ENCODE peak calls at places on chromosomes 13 and 19, in ten cellular contexts. One of them, this sample, is unnamed. For H3K4me1, the result is how much of the 10 kb centered on the place peaks cover.

GRCh38 chr19:48683349-48683748 is 10.5 kb upstream of the NTN5 start:
- DNase-seq in fibroblast of lung: peak
- DNase-seq in upper lobe of left lung: peak
- DNase-seq in breast epithelium: no peak
- DNase-seq in left ventricle myocardium inferior: peak
- DNase-seq in stomach: no peak
- DNase-seq in suprapubic skin: no peak
- DNase-seq in heart right ventricle: peak
- DNase-seq in HAP-1: no peak
- DNase-seq in cardiac muscle cell: no peak
- DNase-seq in this sample: peak

GRCh38 chr13:51534075-51534817 is 50.0 kb upstream of the WDFY2 start:
- DNase-seq in fibroblast of lung: no peak
- DNase-seq in upper lobe of left lung: peak
- DNase-seq in breast epithelium: no peak
- DNase-seq in left ventricle myocardium inferior: peak
- DNase-seq in stomach: peak
- DNase-seq in suprapubic skin: no peak
- DNase-seq in heart right ventricle: peak
- DNase-seq in HAP-1: no peak
- DNase-seq in cardiac muscle cell: no peak
- DNase-seq in this sample: no peak

GRCh38 chr19:52748336-52748950 is 13.6 kb upstream of the ZNF611 start:
- DNase-seq in fibroblast of lung: peak
- DNase-seq in upper lobe of left lung: no peak
- DNase-seq in breast epithelium: no peak
- DNase-seq in left ventricle myocardium inferior: no peak
- DNase-seq in stomach: no peak
- DNase-seq in suprapubic skin: no peak
- DNase-seq in heart right ventricle: peak
- DNase-seq in HAP-1: peak
- DNase-seq in cardiac muscle cell: peak
- DNase-seq in this sample: peak

GRCh38 chr13:106640515-106640914 is 72.6 kb upstream of the ARGLU1 start:
- DNase-seq in fibroblast of lung: no peak
- DNase-seq in upper lobe of left lung: no peak
- DNase-seq in breast epithelium: no peak
- DNase-seq in left ventricle myocardium inferior: no peak
- DNase-seq in stomach: no peak
- DNase-seq in suprapubic skin: no peak
- DNase-seq in heart right ventricle: no peak
- DNase-seq in HAP-1: no peak
- DNase-seq in cardiac muscle cell: no peak
- DNase-seq in this sample: no peak

GRCh38 chr19:6590458-6591319 is at the start of gene CD70:
- DNase-seq in fibroblast of lung: peak
- DNase-seq in upper lobe of left lung: no peak
- DNase-seq in breast epithelium: no peak
- DNase-seq in left ventricle myocardium inferior: no peak
- DNase-seq in stomach: no peak
- DNase-seq in suprapubic skin: no peak
- DNase-seq in heart right ventricle: no peak
- DNase-seq in HAP-1: peak
- DNase-seq in cardiac muscle cell: peak
- DNase-seq in this sample: peak

GRCh38 chr13:35771898-35772297 is 295.4 kb upstream of the MAB21L1 start:
- DNase-seq in fibroblast of lung: peak
- DNase-seq in upper lobe of left lung: no peak
- DNase-seq in breast epithelium: no peak
- DNase-seq in left ventricle myocardium inferior: no peak
- DNase-seq in stomach: no peak
- DNase-seq in suprapubic skin: no peak
- DNase-seq in heart right ventricle: no peak
- DNase-seq in HAP-1: no peak
- DNase-seq in cardiac muscle cell: no peak
- DNase-seq in this sample: no peak

GRCh38 chr19:30373593-30373992 is 1.4 kb downstream of the ZNF536 start:
- DNase-seq in fibroblast of lung: no peak
- DNase-seq in upper lobe of left lung: no peak
- DNase-seq in breast epithelium: no peak
- DNase-seq in left ventricle myocardium inferior: no peak
- DNase-seq in stomach: peak
- DNase-seq in suprapubic skin: peak
- DNase-seq in heart right ventricle: no peak
- DNase-seq in HAP-1: peak
- DNase-seq in cardiac muscle cell: no peak
- DNase-seq in this sample: no peak

GRCh38 chr13:52414963-52415362 is 9.0 kb upstream of the THSD1 start:
- DNase-seq in fibroblast of lung: peak
- DNase-seq in upper lobe of left lung: no peak
- DNase-seq in breast epithelium: no peak
- DNase-seq in left ventricle myocardium inferior: no peak
- DNase-seq in stomach: no peak
- DNase-seq in suprapubic skin: no peak
- DNase-seq in heart right ventricle: no peak
- DNase-seq in HAP-1: no peak
- DNase-seq in cardiac muscle cell: no peak
- DNase-seq in this sample: no peak

GRCh38 chr19:28633223-28634030 is 579.5 kb downstream of the UQCRFS1 start:
- DNase-seq in fibroblast of lung: peak
- DNase-seq in upper lobe of left lung: peak
- DNase-seq in breast epithelium: no peak
- DNase-seq in left ventricle myocardium inferior: no peak
- DNase-seq in stomach: no peak
- DNase-seq in suprapubic skin: no peak
- DNase-seq in heart right ventricle: no peak
- DNase-seq in HAP-1: no peak
- DNase-seq in cardiac muscle cell: peak
- DNase-seq in this sample: peak

GRCh38 chr19:19500975-19501644 is 14.2 kb downstream of the TSSK6 start:
- DNase-seq in fibroblast of lung: no peak
- DNase-seq in upper lobe of left lung: no peak
- DNase-seq in breast epithelium: no peak
- DNase-seq in left ventricle myocardium inferior: no peak
- DNase-seq in stomach: no peak
- DNase-seq in suprapubic skin: no peak
- DNase-seq in heart right ventricle: no peak
- DNase-seq in HAP-1: no peak
- DNase-seq in cardiac muscle cell: no peak
- DNase-seq in this sample: no peak

GRCh38 chr13:49307365-49307764 is 59.6 kb downstream of the CDADC1 start:
- DNase-seq in fibroblast of lung: no peak
- DNase-seq in upper lobe of left lung: no peak
- DNase-seq in breast epithelium: no peak
- DNase-seq in left ventricle myocardium inferior: no peak
- DNase-seq in stomach: no peak
- DNase-seq in suprapubic skin: no peak
- DNase-seq in heart right ventricle: no peak
- DNase-seq in HAP-1: no peak
- DNase-seq in cardiac muscle cell: no peak
- DNase-seq in this sample: no peak

GRCh38 chr19:6071103-6071485 is 39.2 kb downstream of the RFX2 start:
- DNase-seq in fibroblast of lung: peak
- DNase-seq in upper lobe of left lung: no peak
- DNase-seq in breast epithelium: no peak
- DNase-seq in left ventricle myocardium inferior: no peak
- DNase-seq in stomach: no peak
- DNase-seq in suprapubic skin: no peak
- DNase-seq in heart right ventricle: no peak
- DNase-seq in HAP-1: peak
- DNase-seq in cardiac muscle cell: no peak
- DNase-seq in this sample: no peak

GRCh38 chr19:58182577-58182988 is 278 bp upstream of the ZNF274 start:
- DNase-seq in fibroblast of lung: no peak
- DNase-seq in upper lobe of left lung: peak
- DNase-seq in breast epithelium: no peak
- DNase-seq in left ventricle myocardium inferior: no peak
- DNase-seq in stomach: no peak
- DNase-seq in suprapubic skin: no peak
- DNase-seq in heart right ventricle: no peak
- DNase-seq in HAP-1: no peak
- DNase-seq in cardiac muscle cell: no peak
- DNase-seq in this sample: peak

GRCh38 chr19:18533058-18533457 is 10.3 kb downstream of the FKBP8 start:
- DNase-seq in fibroblast of lung: no peak
- DNase-seq in upper lobe of left lung: no peak
- DNase-seq in breast epithelium: no peak
- DNase-seq in left ventricle myocardium inferior: no peak
- DNase-seq in stomach: no peak
- DNase-seq in suprapubic skin: no peak
- DNase-seq in heart right ventricle: no peak
- DNase-seq in HAP-1: no peak
- DNase-seq in cardiac muscle cell: no peak
- DNase-seq in this sample: no peak

GRCh38 chr13:28357247-28357825 is 137.6 kb downstream of the FLT1 start:
- DNase-seq in fibroblast of lung: no peak
- DNase-seq in upper lobe of left lung: no peak
- DNase-seq in breast epithelium: no peak
- DNase-seq in left ventricle myocardium inferior: no peak
- DNase-seq in stomach: no peak
- DNase-seq in suprapubic skin: no peak
- DNase-seq in heart right ventricle: no peak
- DNase-seq in HAP-1: no peak
- DNase-seq in cardiac muscle cell: no peak
- DNase-seq in this sample: no peak

GRCh38 chr13:110187501-110188161 is 119.3 kb downstream of the COL4A1 start:
- DNase-seq in fibroblast of lung: peak
- DNase-seq in upper lobe of left lung: no peak
- DNase-seq in breast epithelium: no peak
- DNase-seq in left ventricle myocardium inferior: peak
- DNase-seq in stomach: no peak
- DNase-seq in suprapubic skin: no peak
- DNase-seq in heart right ventricle: peak
- DNase-seq in HAP-1: no peak
- DNase-seq in cardiac muscle cell: peak
- DNase-seq in this sample: no peak

GRCh38 chr13:33259296-33259695 is 26.3 kb downstream of the STARD13 start:
- DNase-seq in fibroblast of lung: no peak
- DNase-seq in upper lobe of left lung: no peak
- DNase-seq in breast epithelium: no peak
- DNase-seq in left ventricle myocardium inferior: no peak
- DNase-seq in stomach: no peak
- DNase-seq in suprapubic skin: no peak
- DNase-seq in heart right ventricle: no peak
- DNase-seq in HAP-1: no peak
- DNase-seq in cardiac muscle cell: no peak
- DNase-seq in this sample: no peak

GRCh38 chr13:94280357-94280756 is 199.1 kb downstream of the DCT start:
- DNase-seq in fibroblast of lung: peak
- DNase-seq in upper lobe of left lung: no peak
- DNase-seq in breast epithelium: no peak
- DNase-seq in left ventricle myocardium inferior: no peak
- DNase-seq in stomach: no peak
- DNase-seq in suprapubic skin: no peak
- DNase-seq in heart right ventricle: no peak
- DNase-seq in HAP-1: no peak
- DNase-seq in cardiac muscle cell: no peak
- DNase-seq in this sample: no peak

DNA sequence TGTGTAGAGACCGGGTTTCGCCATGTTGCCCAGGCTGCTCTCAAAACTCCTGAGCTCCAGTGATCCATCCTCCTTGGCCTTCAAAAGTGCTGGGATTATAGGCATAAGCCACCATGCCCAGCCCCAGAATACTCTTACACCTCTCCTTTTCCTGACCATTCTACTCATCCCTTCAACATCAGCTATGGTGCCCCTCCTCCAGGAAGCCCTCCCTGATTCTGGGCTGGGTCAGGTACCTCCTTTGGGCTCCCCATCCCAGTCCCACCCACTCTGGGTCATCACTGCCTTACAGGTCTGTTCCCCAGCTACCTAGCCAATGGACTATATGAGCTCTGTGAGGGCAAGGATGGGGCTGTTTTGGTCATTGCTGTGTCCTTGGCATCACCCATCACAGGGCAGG is 9.6 kb downstream of the TGFB1 start:
- DNase-seq in fibroblast of lung: no peak
- DNase-seq in upper lobe of left lung: no peak
- DNase-seq in breast epithelium: no peak
- DNase-seq in left ventricle myocardium inferior: no peak
- DNase-seq in stomach: no peak
- DNase-seq in suprapubic skin: no peak
- DNase-seq in heart right ventricle: no peak
- DNase-seq in HAP-1: no peak
- DNase-seq in cardiac muscle cell: no peak
- DNase-seq in this sample: no peak
- H3K4me1 ChIP-seq in fibroblast of lung: under half
- H3K4me1 ChIP-seq in upper lobe of left lung: under half
- H3K4me1 ChIP-seq in breast epithelium: under half
- H3K4me1 ChIP-seq in left ventricle myocardium inferior: under half
- H3K4me1 ChIP-seq in stomach: under half
- H3K4me1 ChIP-seq in suprapubic skin: under half
- H3K4me1 ChIP-seq in heart right ventricle: under half
- H3K4me1 ChIP-seq in HAP-1: under half
- H3K4me1 ChIP-seq in cardiac muscle cell: under half
- H3K4me1 ChIP-seq in this sample: under half

GRCh38 chr19:50821622-50822021 is 2.0 kb downstream of the KLK1 start:
- DNase-seq in fibroblast of lung: no peak
- DNase-seq in upper lobe of left lung: no peak
- DNase-seq in breast epithelium: no peak
- DNase-seq in left ventricle myocardium inferior: no peak
- DNase-seq in stomach: no peak
- DNase-seq in suprapubic skin: no peak
- DNase-seq in heart right ventricle: no peak
- DNase-seq in HAP-1: no peak
- DNase-seq in cardiac muscle cell: no peak
- DNase-seq in this sample: no peak
- H3K4me1 ChIP-seq in fibroblast of lung: under half
- H3K4me1 ChIP-seq in upper lobe of left lung: under half
- H3K4me1 ChIP-seq in breast epithelium: under half
- H3K4me1 ChIP-seq in left ventricle myocardium inferior: under half
- H3K4me1 ChIP-seq in stomach: under half
- H3K4me1 ChIP-seq in suprapubic skin: under half
- H3K4me1 ChIP-seq in heart right ventricle: under half
- H3K4me1 ChIP-seq in HAP-1: under half
- H3K4me1 ChIP-seq in cardiac muscle cell: under half
- H3K4me1 ChIP-seq in this sample: under half

GRCh38 chr19:43132696-43133095 is 50.2 kb upstream of the PSG2 start:
- DNase-seq in fibroblast of lung: no peak
- DNase-seq in upper lobe of left lung: no peak
- DNase-seq in breast epithelium: no peak
- DNase-seq in left ventricle myocardium inferior: no peak
- DNase-seq in stomach: no peak
- DNase-seq in suprapubic skin: no peak
- DNase-seq in heart right ventricle: no peak
- DNase-seq in HAP-1: no peak
- DNase-seq in cardiac muscle cell: no peak
- DNase-seq in this sample: no peak
- H3K4me1 ChIP-seq in fibroblast of lung: under half
- H3K4me1 ChIP-seq in upper lobe of left lung: under half
- H3K4me1 ChIP-seq in breast epithelium: under half
- H3K4me1 ChIP-seq in left ventricle myocardium inferior: under half
- H3K4me1 ChIP-seq in stomach: under half
- H3K4me1 ChIP-seq in suprapubic skin: under half
- H3K4me1 ChIP-seq in heart right ventricle: under half
- H3K4me1 ChIP-seq in HAP-1: under half
- H3K4me1 ChIP-seq in cardiac muscle cell: under half
- H3K4me1 ChIP-seq in this sample: under half

DNA sequence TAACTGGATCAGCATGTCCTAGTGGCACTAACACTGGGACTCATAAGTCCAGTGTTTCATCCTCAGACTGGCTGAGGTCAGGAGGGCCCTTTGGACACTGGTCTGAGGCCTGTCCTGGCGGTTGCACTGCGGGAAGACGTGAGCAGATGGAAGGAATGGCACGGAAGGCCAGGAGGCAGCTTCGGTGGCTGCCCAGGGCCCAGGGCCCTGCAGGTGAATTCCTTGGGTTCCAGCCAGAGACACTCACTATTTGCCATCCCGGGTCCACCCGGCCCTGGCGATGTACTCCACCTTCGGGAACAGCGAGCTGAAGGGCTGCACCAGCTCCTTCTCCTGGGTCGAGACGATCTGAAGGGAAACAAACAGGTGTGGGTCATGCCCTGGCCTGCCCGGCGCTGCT is 26.3 kb downstream of the DPP9 start:
- DNase-seq in fibroblast of lung: no peak
- DNase-seq in upper lobe of left lung: no peak
- DNase-seq in breast epithelium: no peak
- DNase-seq in left ventricle myocardium inferior: no peak
- DNase-seq in stomach: no peak
- DNase-seq in suprapubic skin: no peak
- DNase-seq in heart right ventricle: no peak
- DNase-seq in HAP-1: no peak
- DNase-seq in cardiac muscle cell: no peak
- DNase-seq in this sample: no peak
- H3K4me1 ChIP-seq in fibroblast of lung: under half
- H3K4me1 ChIP-seq in upper lobe of left lung: under half
- H3K4me1 ChIP-seq in breast epithelium: under half
- H3K4me1 ChIP-seq in left ventricle myocardium inferior: under half
- H3K4me1 ChIP-seq in stomach: under half
- H3K4me1 ChIP-seq in suprapubic skin: half or more
- H3K4me1 ChIP-seq in heart right ventricle: under half
- H3K4me1 ChIP-seq in HAP-1: under half
- H3K4me1 ChIP-seq in cardiac muscle cell: under half
- H3K4me1 ChIP-seq in this sample: under half